ENCODE peak calls at places on chromosome 1, in five cellular contexts. G is HepG2, A is PC-9, N is endothelial cell of umbilical vein, M is astrocyte. O is an unnamed sample. For H3K4me1, the result is how much of the 10 kb centered on the place peaks cover.

GRCh38 chr1:47871799-47872353 is 125.3 kb downstream of the TRABD2B start:
- DNase-seq in M (no peak), A (peak), N (no peak), G (peak), O (no peak)

GRCh38 chr1:167452483-167452882 is 65.8 kb downstream of the CD247 start:
- DNase-seq in N (no peak), G (no peak), A (no peak), M (no peak), O (no peak)

GRCh38 chr1:3192825-3193224 is 123.8 kb downstream of the PRDM16 start:
- DNase-seq in N (no peak), G (peak), A (no peak), M (peak), O (no peak)

GRCh38 chr1:243409284-243409683 is 153.4 kb downstream of the SDCCAG8 start:
- DNase-seq in N (peak), A (no peak), M (no peak), G (peak), O (no peak)

GRCh38 chr1:181595234-181595633 is 111.9 kb downstream of the CACNA1E start:
- DNase-seq in N (no peak), A (no peak), G (no peak), M (no peak), O (no peak)

GRCh38 chr1:156963621-156964020 is 43.2 kb downstream of the LRRC71 start:
- DNase-seq in A (no peak), M (no peak), G (no peak), N (no peak), O (peak)

GRCh38 chr1:235984041-235984820 is 80.7 kb downstream of the NID1 start:
- DNase-seq in A (peak), N (peak), G (no peak), M (peak), O (peak)

GRCh38 chr1:6367381-6368007 is 26.1 kb downstream of the ACOT7 start:
- DNase-seq in M (no peak), G (no peak), N (no peak), A (no peak), O (peak)

GRCh38 chr1:183806086-183806485 is 1.2 kb downstream of the RGL1 start:
- DNase-seq in A (no peak), N (peak), M (peak), G (no peak), O (peak)

GRCh38 chr1:215104283-215104682 is 21.7 kb downstream of the KCNK2 start:
- DNase-seq in N (no peak), M (peak), A (no peak), G (no peak), O (peak)

GRCh38 chr1:6724517-6725141 is 23.0 kb upstream of the DNAJC11 start:
- DNase-seq in G (peak), A (no peak), M (peak), N (no peak), O (peak)

GRCh38 chr1:104648269-104648691 is 898.6 kb downstream of the AMY1C start:
- DNase-seq in N (no peak), M (no peak), A (peak), G (peak), O (no peak)

GRCh38 chr1:173590557-173590956 is 12.3 kb downstream of the SLC9C2 start:
- DNase-seq in G (no peak), N (no peak), A (no peak), M (no peak), O (peak)

GRCh38 chr1:235330918-235331285 is 2.5 kb downstream of the GGPS1 start:
- DNase-seq in M (no peak), N (no peak), G (no peak), A (no peak), O (no peak)

GRCh38 chr1:156910309-156910782 is 10.1 kb upstream of the LRRC71 start:
- DNase-seq in M (no peak), A (no peak), N (no peak), G (peak), O (no peak)

GRCh38 chr1:9721606-9722377 is 70.3 kb downstream of the PIK3CD start:
- DNase-seq in G (peak), M (no peak), A (no peak), N (peak), O (peak)

GRCh38 chr1:88799433-88799832 is 91.9 kb downstream of the GTF2B start:
- DNase-seq in G (no peak), M (peak), N (no peak), A (no peak), O (no peak)

GRCh38 chr1:40182956-40183710 is 21.9 kb downstream of the RLF start:
- DNase-seq in N (peak), M (peak), G (peak), A (peak), O (peak)

GRCh38 chr1:118155106-118155505 is 29.9 kb downstream of the SPAG17 start:
- DNase-seq in N (no peak), M (no peak), A (no peak), G (no peak), O (no peak)

GRCh38 chr1:201740609-201741231 is 88.2 kb upstream of the IPO9 start:
- DNase-seq in N (no peak), A (no peak), G (no peak), M (no peak), O (no peak)

GRCh38 chr1:209248649-209249279 is 334.8 kb upstream of the CAMK1G start:
- DNase-seq in G (peak), A (peak), N (peak), M (peak), O (peak)

GRCh38 chr1:107510347-107510746 is 369.5 kb downstream of the NTNG1 start:
- DNase-seq in N (no peak), M (no peak), A (no peak), G (no peak), O (no peak)

GRCh38 chr1:116024629-116025028 is 48.3 kb downstream of the SLC22A15 start:
- DNase-seq in A (no peak), G (no peak), N (no peak), M (no peak), O (no peak)

GRCh38 chr1:173503391-173503790 is 26.3 kb downstream of the PRDX6 start:
- DNase-seq in G (peak), M (no peak), A (no peak), N (no peak), O (peak)

GRCh38 chr1:196680107-196680506 is 28.3 kb downstream of the CFH start:
- DNase-seq in G (no peak), A (no peak), N (peak), M (peak), O (peak)

DNA sequence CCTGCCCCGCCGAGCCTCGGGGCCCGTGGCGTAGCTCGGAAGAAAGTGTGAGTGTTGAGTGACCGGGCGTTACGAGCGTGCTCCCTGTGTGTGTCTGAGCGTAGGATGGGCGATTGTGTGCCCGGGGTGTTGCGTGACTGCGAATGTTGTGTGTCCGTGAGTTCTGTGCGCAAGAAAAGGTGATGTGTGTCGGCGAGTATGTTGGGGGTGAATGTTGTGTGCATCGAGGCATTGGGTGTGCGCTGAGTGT is 346 bp downstream of the PTPRU start:
- DNase-seq in M (peak), A (no peak), N (peak), G (no peak), O (peak)
- TF ChIP-seq EZH2 in M (no peak), A (no peak), N (peak), G (no peak), O (no peak)

GRCh38 chr1:175755516-175755915 is 12.1 kb upstream of the TNR start:
- DNase-seq in G (no peak), N (no peak), A (no peak), M (no peak), O (no peak)

GRCh38 chr1:175757381-175758015 is 14.1 kb upstream of the TNR start:
- DNase-seq in N (peak), M (no peak), G (no peak), A (no peak), O (no peak)
- H2AFZ ChIP-seq in N (no peak), M (no peak), G (no peak), A (no peak), O (no peak)

DNA sequence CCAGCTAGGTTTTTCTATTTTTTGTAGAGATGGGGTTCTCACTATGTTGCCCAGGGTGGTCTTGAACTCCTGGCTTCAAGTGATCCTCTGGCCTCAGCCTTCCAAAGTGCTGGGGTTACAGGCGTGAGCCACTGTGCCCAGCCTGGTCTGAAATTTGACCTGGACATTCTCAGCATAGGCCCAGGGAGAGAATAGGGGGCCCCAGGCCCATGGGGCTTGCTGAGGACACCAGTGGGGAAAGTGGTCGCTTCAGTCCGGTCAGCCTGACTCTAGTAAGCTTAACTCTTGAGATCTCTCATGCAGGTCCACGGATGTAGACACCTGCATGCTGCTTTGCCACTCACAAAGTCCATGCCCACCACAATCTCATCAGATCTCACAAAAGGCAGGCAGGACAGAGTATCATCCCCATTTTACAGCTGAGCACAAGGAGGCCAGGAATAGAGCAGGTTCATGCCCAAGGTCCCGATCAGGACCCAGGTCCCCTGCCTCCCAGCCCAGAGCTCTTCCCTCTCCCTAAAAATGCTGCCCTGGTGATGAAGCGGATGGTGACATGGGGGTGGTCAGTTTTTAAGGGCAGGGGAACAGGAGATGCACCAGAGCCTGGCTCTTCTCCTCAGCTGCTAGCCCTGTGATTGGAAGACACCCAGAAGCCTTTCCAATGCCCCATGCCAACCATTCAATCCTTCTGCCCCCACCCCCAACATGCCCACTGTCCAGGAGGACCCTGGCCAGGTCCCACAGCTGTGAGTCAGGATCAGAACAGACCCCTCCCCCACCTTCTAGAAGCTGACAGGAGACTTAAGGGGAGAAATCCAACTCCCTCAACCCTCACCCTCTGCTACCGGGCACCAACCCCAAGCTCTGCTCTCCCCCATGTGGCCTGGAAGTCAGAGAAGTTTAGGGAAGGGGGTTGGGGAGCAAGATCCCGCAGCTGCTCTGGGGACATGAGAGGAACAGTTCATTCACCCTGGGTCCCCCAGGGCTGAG is 1.8 kb downstream of the FHL3 start:
- DNase-seq in G (no peak), A (no peak), M (no peak), N (peak), O (peak)
- H3K4me1 ChIP-seq in G (half or more), A (under half), M (under half), N (under half), O (under half)

DNA sequence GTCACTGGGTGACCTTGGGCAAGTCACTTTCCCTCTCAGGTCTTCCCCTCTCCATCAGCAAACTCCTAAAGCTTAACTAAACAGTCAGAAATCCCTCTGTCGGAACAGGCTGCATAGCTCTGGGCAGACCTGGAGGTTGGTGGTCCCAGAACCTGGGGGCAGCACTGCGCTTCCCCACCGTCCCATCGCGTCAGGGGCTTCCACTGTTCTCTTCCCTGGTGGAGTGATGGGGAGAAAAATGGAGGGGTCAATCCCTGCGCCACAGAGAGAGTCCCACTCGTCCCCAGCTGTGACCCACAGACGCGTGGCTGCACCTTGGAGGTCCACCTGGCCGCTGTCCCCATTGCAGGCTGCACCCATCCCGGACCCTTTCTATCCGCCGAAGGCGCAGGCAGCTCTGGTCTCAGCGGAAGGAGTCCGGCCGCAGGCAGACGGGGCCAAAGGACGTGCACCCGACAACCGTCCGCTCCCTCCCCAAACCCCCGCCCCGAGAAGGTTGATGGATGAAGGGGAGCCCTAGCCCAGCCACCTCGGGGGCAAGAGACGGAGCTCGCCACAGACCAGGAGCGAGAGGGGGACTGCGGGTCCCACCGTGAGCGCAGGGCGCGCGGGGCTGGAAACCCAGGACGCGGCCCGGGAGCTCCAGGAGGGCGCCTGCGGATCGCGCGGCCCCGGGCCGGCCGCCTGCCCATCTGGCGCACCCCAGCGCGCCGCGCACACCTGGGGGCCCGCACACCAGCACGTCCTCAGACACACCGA is 585 bp upstream of the WNT3A start:
- DNase-seq in G (no peak), A (no peak), N (no peak), M (no peak), O (no peak)
- TF ChIP-seq EZH2 in G (no peak), A (no peak), N (peak), M (peak), O (peak)

GRCh38 chr1:219928791-219929118 is 398 bp upstream of the SLC30A10 start:
- DNase-seq in A (no peak), M (no peak), G (no peak), N (no peak), O (no peak)

GRCh38 chr1:219927956-219928790 is at the start of gene SLC30A10:
- DNase-seq in N (peak), A (no peak), M (peak), G (peak), O (peak)

GRCh38 chr1:219926363-219926998 is 1.9 kb downstream of the SLC30A10 start:
- DNase-seq in N (no peak), A (no peak), M (no peak), G (peak), O (no peak)

GRCh38 chr1:219924348-219924747 is 4.0 kb downstream of the SLC30A10 start:
- DNase-seq in M (no peak), N (no peak), A (no peak), G (no peak), O (no peak)

DNA sequence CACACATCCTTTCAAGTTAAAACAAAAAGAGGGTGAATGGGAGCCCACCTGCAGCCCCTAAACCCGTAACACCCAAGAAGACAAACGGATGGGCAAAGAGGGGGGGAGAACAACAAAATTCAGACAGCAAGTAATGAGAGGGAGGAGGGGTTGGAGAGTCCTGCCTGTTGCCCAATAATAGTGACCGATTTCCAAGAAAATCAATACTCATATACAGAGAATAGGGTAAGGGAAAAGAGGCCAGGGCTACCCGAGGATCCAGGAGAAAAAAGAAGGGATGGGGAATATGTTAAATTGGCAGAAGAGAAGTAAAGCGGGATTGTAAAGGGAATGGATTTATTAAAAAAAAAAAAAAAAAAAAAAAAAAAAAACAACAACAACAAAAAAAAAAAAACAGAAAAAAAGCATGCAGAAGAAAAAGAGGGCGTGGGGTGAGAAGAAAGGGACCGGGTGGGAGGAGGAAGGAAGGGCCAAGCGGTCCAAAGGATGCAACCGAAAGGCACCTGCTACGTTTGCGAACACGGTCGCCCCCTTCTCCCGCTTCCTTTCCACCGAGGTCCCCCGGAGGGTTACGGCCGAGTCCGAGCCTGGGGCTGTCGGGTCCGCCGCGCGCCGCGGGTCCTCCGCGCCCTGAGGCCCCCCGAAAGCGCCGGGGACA is 930 bp downstream of the SLC30A10 start:
- DNase-seq in N (no peak), G (no peak), M (no peak), A (no peak), O (no peak)
- H2AFZ ChIP-seq in N (peak), G (no peak), M (peak), A (no peak), O (no peak)

GRCh38 chr1:22208973-22209378 is 66.1 kb upstream of the WNT4 start:
- DNase-seq in N (no peak), G (no peak), A (no peak), M (no peak), O (no peak)
- H3K4me1 ChIP-seq in N (under half), G (under half), A (under half), M (under half), O (under half)